ENCODE peak calls at places on chromosomes 2 and 18, in ten cellular contexts. I, R, A, V, Q, J, M, N, O and T are unnamed samples. For H3K4me1, the result is how much of the 10 kb centered on the place peaks cover.

GRCh38 chr2:233173115-233173514 is 78.4 kb upstream of the ATG16L1 start:
- DNase-seq in I (no peak), R (no peak), A (no peak), V (no peak), Q (no peak), J (no peak), M (peak), N (peak), O (no peak), T (no peak)

GRCh38 chr18:68665623-68666022 is 49.3 kb downstream of the TMX3 start:
- DNase-seq in I (no peak), R (no peak), A (no peak), V (no peak), Q (no peak), J (no peak), M (no peak), N (no peak), O (no peak), T (no peak)

GRCh38 chr18:35730738-35731370 is 149.3 kb downstream of the GALNT1 start:
- DNase-seq in I (peak), R (peak), A (peak), V (no peak), Q (no peak), J (no peak), M (no peak), N (no peak), O (no peak), T (no peak)

GRCh38 chr18:41553716-41554115 is 401.3 kb upstream of the PIK3C3 start:
- DNase-seq in I (no peak), R (peak), A (no peak), V (no peak), Q (peak), J (no peak), M (no peak), N (no peak), O (no peak), T (no peak)

GRCh38 chr2:226791056-226791486 is 8.5 kb downstream of the IRS1 start:
- DNase-seq in I (peak), R (peak), A (peak), V (peak), Q (peak), J (no peak), M (peak), N (no peak), O (no peak), T (peak)

GRCh38 chr2:30686669-30687068 is 120.6 kb downstream of the CAPN13 start:
- DNase-seq in I (no peak), R (no peak), A (no peak), V (peak), Q (no peak), J (no peak), M (no peak), N (no peak), O (no peak), T (no peak)

GRCh38 chr18:75462178-75462832 is 34.8 kb upstream of the SMIM21 start:
- DNase-seq in I (no peak), R (no peak), A (no peak), V (no peak), Q (peak), J (no peak), M (no peak), N (no peak), O (no peak), T (no peak)

GRCh38 chr2:189142893-189143759 is 36.4 kb downstream of the COL5A2 start:
- DNase-seq in I (no peak), R (peak), A (peak), V (no peak), Q (peak), J (no peak), M (peak), N (peak), O (peak), T (no peak)

GRCh38 chr2:214481204-214481603 is 70.3 kb downstream of the VWC2L start:
- DNase-seq in I (no peak), R (no peak), A (peak), V (no peak), Q (peak), J (no peak), M (no peak), N (no peak), O (no peak), T (no peak)

GRCh38 chr2:68605939-68606338 is 37.4 kb upstream of the PROKR1 start:
- DNase-seq in I (no peak), R (no peak), A (no peak), V (no peak), Q (no peak), J (no peak), M (no peak), N (no peak), O (no peak), T (no peak)

GRCh38 chr2:230218411-230218810 is 1.4 kb downstream of the SP110 start:
- DNase-seq in I (no peak), R (no peak), A (no peak), V (no peak), Q (no peak), J (no peak), M (no peak), N (no peak), O (no peak), T (peak)

GRCh38 chr18:35605686-35606417 is 24.3 kb downstream of the GALNT1 start:
- DNase-seq in I (no peak), R (no peak), A (no peak), V (no peak), Q (no peak), J (no peak), M (no peak), N (peak), O (no peak), T (no peak)

GRCh38 chr2:170493698-170494097 is 221.4 kb upstream of the SP5 start:
- DNase-seq in I (no peak), R (no peak), A (no peak), V (no peak), Q (no peak), J (peak), M (no peak), N (peak), O (no peak), T (no peak)

GRCh38 chr2:67828066-67828465 is 234.7 kb downstream of the C1D start:
- DNase-seq in I (no peak), R (no peak), A (no peak), V (no peak), Q (no peak), J (no peak), M (no peak), N (peak), O (no peak), T (no peak)

GRCh38 chr2:14827226-14828023 is 194.9 kb downstream of the LRATD1 start:
- DNase-seq in I (no peak), R (no peak), A (no peak), V (no peak), Q (no peak), J (no peak), M (no peak), N (peak), O (no peak), T (no peak)

GRCh38 chr2:234593636-234594035 is 96.8 kb upstream of the ARL4C start:
- DNase-seq in I (no peak), R (no peak), A (no peak), V (no peak), Q (no peak), J (no peak), M (no peak), N (no peak), O (no peak), T (no peak)

GRCh38 chr2:105431367-105432088 is 32.7 kb upstream of the FHL2 start:
- DNase-seq in I (peak), R (peak), A (no peak), V (peak), Q (no peak), J (peak), M (no peak), N (no peak), O (no peak), T (no peak)

GRCh38 chr2:105427485-105427884 is 28.6 kb upstream of the FHL2 start:
- DNase-seq in I (no peak), R (no peak), A (no peak), V (no peak), Q (no peak), J (no peak), M (no peak), N (no peak), O (no peak), T (no peak)

GRCh38 chr2:105428387-105429018 is 29.7 kb upstream of the FHL2 start:
- DNase-seq in I (no peak), R (no peak), A (no peak), V (no peak), Q (no peak), J (no peak), M (no peak), N (no peak), O (no peak), T (no peak)

GRCh38 chr2:105437708-105438103 is 38.9 kb upstream of the FHL2 start:
- DNase-seq in I (no peak), R (peak), A (no peak), V (no peak), Q (no peak), J (no peak), M (no peak), N (no peak), O (no peak), T (no peak)

DNA sequence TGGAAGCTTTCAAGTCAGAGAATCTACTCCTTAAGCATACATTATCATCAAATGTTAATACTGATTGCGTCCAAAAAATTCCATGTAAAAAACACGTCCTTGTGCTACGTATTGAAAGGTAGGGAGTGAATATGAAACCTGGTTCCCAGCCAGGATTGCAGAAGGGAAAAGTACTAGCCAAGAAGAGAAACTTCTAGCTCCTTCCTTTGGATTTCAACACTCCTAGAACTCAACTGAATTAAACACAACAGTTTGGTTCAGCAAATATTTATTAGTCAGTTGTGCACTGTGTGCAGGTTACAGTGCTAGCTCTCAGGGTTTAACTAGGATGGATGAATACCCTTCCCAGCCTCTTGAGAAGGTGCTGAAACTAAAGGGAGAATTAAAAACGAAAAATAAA is 33.9 kb upstream of the FHL2 start:
- DNase-seq in I (no peak), R (peak), A (no peak), V (no peak), Q (no peak), J (no peak), M (no peak), N (no peak), O (no peak), T (no peak)
- H3K4me1 ChIP-seq in I (under half), R (under half), A (under half), V (under half), Q (under half), J (under half), M (under half), N (under half), O (under half), T (under half)

DNA sequence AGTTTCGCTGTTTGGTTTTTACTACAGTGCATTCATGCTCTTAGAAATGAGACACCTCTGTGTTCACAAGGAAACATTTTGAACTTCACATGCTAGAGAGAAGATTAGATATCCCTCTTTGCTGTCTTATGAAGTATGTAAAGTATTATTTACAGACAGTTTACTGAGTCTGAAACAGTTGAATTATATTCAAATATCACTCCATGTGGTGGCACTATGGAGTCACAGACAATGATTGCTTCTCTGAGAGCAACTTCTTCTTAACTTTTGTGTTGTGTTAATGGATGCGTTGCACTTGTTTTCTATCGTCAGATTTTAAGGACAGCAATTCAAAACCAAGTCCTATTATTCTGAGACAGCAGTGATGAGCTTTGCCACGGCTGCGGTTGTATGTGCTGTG is 823.6 kb downstream of the GALR1 start:
- DNase-seq in I (no peak), R (no peak), A (peak), V (no peak), Q (no peak), J (no peak), M (no peak), N (peak), O (no peak), T (no peak)
- H3K27ac ChIP-seq in I (no peak), R (no peak), A (no peak), V (no peak), Q (no peak), J (no peak), M (no peak), N (no peak), O (no peak), T (no peak)

DNA sequence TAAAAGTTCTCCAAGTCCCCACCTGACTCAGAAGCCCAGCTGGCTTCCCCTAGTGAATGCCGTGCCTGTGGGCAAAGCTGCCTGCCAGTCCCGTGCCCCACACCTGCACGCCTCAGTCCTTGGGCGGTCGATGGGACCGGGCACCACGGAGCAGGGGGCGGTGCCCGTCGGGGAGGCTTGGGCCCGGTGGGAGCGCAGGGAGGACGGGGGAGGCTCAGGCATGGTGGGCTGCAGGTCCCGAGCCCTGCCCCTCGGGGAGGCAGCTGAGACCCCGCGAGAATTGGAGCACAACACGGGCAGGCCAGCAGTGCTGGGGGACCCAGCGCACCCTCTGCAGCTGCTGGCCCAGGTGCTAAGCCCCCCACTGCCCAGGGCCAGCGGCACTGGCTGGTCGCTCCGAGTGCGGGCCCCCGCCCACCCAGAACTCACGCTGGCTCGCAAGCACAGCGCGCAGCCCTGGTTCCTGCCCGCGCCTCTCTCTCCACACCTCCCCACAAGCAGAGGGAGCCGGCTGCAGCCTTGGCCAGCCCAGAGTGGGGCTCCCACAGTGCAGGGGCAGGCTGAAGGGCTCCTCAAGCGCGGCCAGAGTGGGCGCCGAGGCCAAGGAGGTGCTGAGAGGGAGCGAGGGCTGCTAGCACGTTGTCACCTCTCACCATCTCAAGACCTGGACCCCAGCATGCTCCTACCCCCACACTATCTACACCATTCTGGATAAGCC is 215.5 kb downstream of the TNS1 start:
- DNase-seq in I (peak), R (no peak), A (no peak), V (no peak), Q (no peak), J (no peak), M (no peak), N (no peak), O (no peak), T (no peak)
- H3K4me3 ChIP-seq in I (no peak), R (no peak), A (no peak), V (no peak), Q (no peak), J (no peak), M (no peak), N (no peak), O (no peak), T (no peak)

GRCh38 chr2:227862227-227862740 is 9.1 kb upstream of the DAW1 start:
- DNase-seq in I (no peak), R (peak), A (peak), V (no peak), Q (peak), J (no peak), M (no peak), N (peak), O (peak), T (peak)
- H3K4me1 ChIP-seq in I (under half), R (under half), A (under half), V (under half), Q (under half), J (under half), M (under half), N (under half), O (under half), T (under half)